ENCODE peak calls at places on chromosomes 1 and 21, in four cellular contexts. F is HepG2, T is A549, U is K562. Y is an unnamed sample.

GRCh38 chr1:29621826-29622435 is 385.6 kb downstream of the PTPRU start:
- DNase-seq in F (no peak), T (no peak), U (peak), Y (no peak)

GRCh38 chr1:172165403-172165802 is 255.1 kb upstream of the C1orf105 start:
- DNase-seq in F (no peak), T (no peak), U (no peak), Y (no peak)

GRCh38 chr1:247297263-247298123 is 34.2 kb downstream of the ZNF496 start:
- DNase-seq in F (no peak), T (no peak), U (peak), Y (no peak)

GRCh38 chr1:198101716-198102453 is 54.9 kb upstream of the NEK7 start:
- DNase-seq in F (no peak), T (no peak), U (no peak), Y (no peak)

GRCh38 chr1:210866532-210866931 is 267.4 kb downstream of the KCNH1 start:
- DNase-seq in F (no peak), T (no peak), U (no peak), Y (no peak)

GRCh38 chr1:153648000-153648643 is 10.4 kb upstream of the SNAPIN start:
- DNase-seq in F (no peak), T (no peak), U (no peak), Y (no peak)

GRCh38 chr1:93751391-93752250 is 70.0 kb upstream of the BCAR3 start:
- DNase-seq in F (no peak), T (no peak), U (no peak), Y (no peak)

GRCh38 chr1:94974824-94975223 is 47.9 kb upstream of the CNN3 start:
- DNase-seq in F (no peak), T (no peak), U (no peak), Y (no peak)

GRCh38 chr1:215636258-215636965 is 69.3 kb downstream of the KCTD3 start:
- DNase-seq in F (peak), T (no peak), U (no peak), Y (no peak)

GRCh38 chr21:35904995-35905972 is 155.0 kb downstream of the SETD4 start:
- DNase-seq in F (no peak), T (no peak), U (no peak), Y (no peak)

GRCh38 chr1:77888429-77889239 is at the start of gene NEXN:
- DNase-seq in F (peak), T (peak), U (peak), Y (peak)

GRCh38 chr1:55005351-55006140 is 6.8 kb downstream of the BSND start:
- DNase-seq in F (no peak), T (no peak), U (peak), Y (no peak)

GRCh38 chr1:116904791-116905320 is 4.9 kb upstream of the PTGFRN start:
- DNase-seq in F (no peak), T (no peak), U (no peak), Y (no peak)

GRCh38 chr1:93591833-93592635 is 89.6 kb downstream of the BCAR3 start:
- DNase-seq in F (peak), T (peak), U (peak), Y (no peak)

GRCh38 chr1:227440167-227440566 is 121.9 kb upstream of the CDC42BPA start:
- DNase-seq in F (no peak), T (no peak), U (peak), Y (no peak)

GRCh38 chr1:38891753-38892152 is 10.4 kb upstream of the GJA9 start:
- DNase-seq in F (peak), T (peak), U (peak), Y (peak)

GRCh38 chr1:243287128-243287470 is 31.3 kb downstream of the SDCCAG8 start:
- DNase-seq in F (no peak), T (no peak), U (no peak), Y (no peak)

GRCh38 chr1:45306319-45306718 is 20.4 kb upstream of the HPDL start:
- DNase-seq in F (no peak), T (no peak), U (no peak), Y (no peak)

GRCh38 chr1:14017531-14017961 is 317.6 kb downstream of the PRDM2 start:
- DNase-seq in F (no peak), T (no peak), U (no peak), Y (no peak)

GRCh38 chr1:45545019-45545493 is 5.6 kb upstream of the AKR1A1 start:
- DNase-seq in F (no peak), T (no peak), U (no peak), Y (no peak)

GRCh38 chr1:42146916-42147320 is 6.3 kb upstream of the GUCA2B start:
- DNase-seq in F (peak), T (peak), U (peak), Y (peak)

GRCh38 chr1:232728507-232729263 is 76.5 kb upstream of the MAP10 start:
- DNase-seq in F (no peak), T (no peak), U (no peak), Y (no peak)

GRCh38 chr1:179166663-179167417 is 62.6 kb downstream of the ABL2 start:
- DNase-seq in F (no peak), T (no peak), U (no peak), Y (no peak)

GRCh38 chr1:64423526-64423925 is 46.4 kb upstream of the CACHD1 start:
- DNase-seq in F (no peak), T (no peak), U (no peak), Y (no peak)

GRCh38 chr1:201309420-201309819 is 26.1 kb downstream of the PKP1 start:
- DNase-seq in F (peak), T (peak), U (peak), Y (peak)

GRCh38 chr1:228315945-228316588 is 90.6 kb downstream of the TRIM11 start:
- DNase-seq in F (no peak), T (no peak), U (peak), Y (no peak)

GRCh38 chr1:54199151-54199764 is 572 bp downstream of the CYB5RL start:
- DNase-seq in F (peak), T (no peak), U (no peak), Y (no peak)

GRCh38 chr21:44723177-44724131 is 12.1 kb upstream of the TSPEAR start:
- DNase-seq in F (no peak), T (no peak), U (no peak), Y (peak)

GRCh38 chr21:45498646-45499000 is 43.6 kb downstream of the SLC19A1 start:
- DNase-seq in F (no peak), T (no peak), U (no peak), Y (no peak)

GRCh38 chr1:233391338-233391737 is 63.8 kb downstream of the MAP3K21 start:
- DNase-seq in F (no peak), T (no peak), U (no peak), Y (no peak)

GRCh38 chr1:172818841-172819527 is 160.1 kb downstream of the FASLG start:
- DNase-seq in F (no peak), T (no peak), U (no peak), Y (no peak)

GRCh38 chr1:3069491-3070303 is 694 bp downstream of the PRDM16 start:
- DNase-seq in F (peak), T (peak), U (no peak), Y (peak)

GRCh38 chr1:223700942-223701637 is 11.2 kb upstream of the CAPN2 start:
- DNase-seq in F (peak), T (peak), U (peak), Y (no peak)

GRCh38 chr1:48582408-48582807 is 110.4 kb upstream of the SPATA6 start:
- DNase-seq in F (no peak), T (no peak), U (no peak), Y (no peak)

GRCh38 chr1:202691846-202692245 is 18.4 kb downstream of the SYT2 start:
- DNase-seq in F (no peak), T (no peak), U (no peak), Y (no peak)
- TF ChIP-seq RNF2 in F (no peak), T (no peak), U (no peak), Y (no peak)

DNA sequence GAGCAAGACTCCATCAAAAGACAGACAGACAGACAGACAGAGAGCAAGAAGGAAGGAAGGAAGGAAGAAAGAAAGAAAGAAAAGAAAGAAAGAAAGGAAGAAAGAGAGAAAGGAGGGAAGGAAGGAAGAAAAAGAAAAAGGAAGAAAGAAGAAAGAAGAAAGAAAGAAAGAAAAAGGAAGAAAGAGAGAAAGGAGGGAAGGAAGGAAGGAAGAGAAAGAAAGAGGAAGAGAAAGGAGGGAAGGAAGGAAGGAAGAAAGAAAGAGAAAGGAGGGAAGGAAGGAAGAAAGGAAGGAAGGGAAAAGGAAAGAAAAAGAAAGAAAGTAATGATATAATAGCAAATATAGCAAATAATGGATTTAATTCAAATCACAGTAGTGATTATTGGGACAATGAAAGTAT is 32.7 kb downstream of the CHML start:
- DNase-seq in F (no peak), T (no peak), U (no peak), Y (no peak)
- TF ChIP-seq EP300 in F (no peak), T (no peak), U (no peak), Y (no peak)

GRCh38 chr1:19354531-19354981 is 42.4 kb downstream of the SLC66A1 start:
- DNase-seq in F (no peak), T (no peak), U (no peak), Y (no peak)
- TF ChIP-seq RNF2 in F (no peak), T (no peak), U (no peak), Y (no peak)

GRCh38 chr21:41567901-41568510 is 60.0 kb upstream of the TMPRSS2 start:
- DNase-seq in F (no peak), T (no peak), U (no peak), Y (no peak)

GRCh38 chr21:41571938-41572510 is 64.1 kb upstream of the TMPRSS2 start:
- DNase-seq in F (no peak), T (no peak), U (peak), Y (no peak)

GRCh38 chr21:41573902-41574690 is 66.1 kb upstream of the TMPRSS2 start:
- DNase-seq in F (no peak), T (no peak), U (no peak), Y (no peak)

GRCh38 chr21:41568606-41569385 is 60.8 kb upstream of the TMPRSS2 start:
- DNase-seq in F (no peak), T (no peak), U (no peak), Y (no peak)

DNA sequence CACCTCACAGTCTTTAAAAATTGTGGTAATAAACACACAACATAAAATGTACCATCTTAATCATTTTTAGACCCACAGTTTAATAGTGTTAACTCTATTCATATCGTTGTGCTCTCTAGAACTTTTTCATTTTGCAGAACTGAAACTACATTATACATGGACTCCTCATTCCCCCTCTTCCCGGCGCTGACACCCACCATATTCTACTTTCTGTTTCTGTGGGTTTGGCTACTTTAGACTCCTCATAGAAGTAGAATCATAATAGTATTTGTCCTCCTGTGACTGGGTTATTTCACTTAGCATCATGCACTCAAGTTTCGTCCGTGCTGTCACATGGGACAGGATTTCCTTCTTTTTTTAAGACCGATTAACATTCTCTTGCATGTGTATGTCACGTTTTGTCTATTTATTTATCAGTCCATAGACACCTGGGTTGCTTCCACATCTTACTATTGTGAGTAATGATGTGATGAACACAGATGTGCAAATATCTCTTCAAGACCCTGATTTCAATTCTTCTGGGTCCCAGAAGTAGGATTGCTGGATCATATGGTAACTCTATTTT is 62.9 kb upstream of the TMPRSS2 start:
- DNase-seq in F (no peak), T (no peak), U (no peak), Y (no peak)
- TF ChIP-seq EP300 in F (no peak), T (no peak), U (no peak), Y (no peak)

DNA sequence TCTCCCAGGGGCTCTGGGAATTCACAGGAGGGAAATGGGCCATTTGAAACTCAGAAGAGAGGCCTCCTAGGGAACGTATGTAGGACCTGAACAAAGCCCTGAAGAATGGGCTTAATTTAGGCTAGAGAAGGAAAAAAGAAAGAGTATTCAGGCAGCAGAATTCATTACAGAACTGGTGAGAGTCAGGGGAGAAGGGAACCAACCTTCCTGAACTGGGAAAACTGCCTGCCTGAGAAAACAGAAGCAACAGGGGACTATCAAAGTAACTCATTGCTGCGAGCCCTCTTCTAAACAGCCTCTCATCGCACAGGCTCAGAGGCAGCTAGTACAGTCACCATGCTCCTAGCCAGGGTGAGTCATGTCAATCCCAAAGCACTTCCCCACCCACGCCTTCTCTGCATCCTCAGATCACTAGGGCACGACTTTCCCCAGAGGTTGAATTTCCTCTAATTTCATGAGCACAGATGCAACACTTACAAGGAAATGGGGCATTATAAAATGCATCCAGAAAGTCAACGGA is 98.1 kb downstream of the ADSS2 start:
- DNase-seq in F (peak), T (peak), U (peak), Y (peak)
- TF ChIP-seq RNF2 in F (no peak), T (no peak), U (peak), Y (no peak)

GRCh38 chr1:61000327-61000726 is 82.0 kb upstream of the NFIA start:
- DNase-seq in F (no peak), T (no peak), U (no peak), Y (no peak)
- TF ChIP-seq EP300 in F (no peak), T (no peak), U (no peak), Y (no peak)

GRCh38 chr1:9235123-9235513 is 544 bp downstream of the H6PD start:
- DNase-seq in F (peak), T (peak), U (no peak), Y (no peak)
- TF ChIP-seq RNF2 in F (no peak), T (no peak), U (no peak), Y (no peak)

DNA sequence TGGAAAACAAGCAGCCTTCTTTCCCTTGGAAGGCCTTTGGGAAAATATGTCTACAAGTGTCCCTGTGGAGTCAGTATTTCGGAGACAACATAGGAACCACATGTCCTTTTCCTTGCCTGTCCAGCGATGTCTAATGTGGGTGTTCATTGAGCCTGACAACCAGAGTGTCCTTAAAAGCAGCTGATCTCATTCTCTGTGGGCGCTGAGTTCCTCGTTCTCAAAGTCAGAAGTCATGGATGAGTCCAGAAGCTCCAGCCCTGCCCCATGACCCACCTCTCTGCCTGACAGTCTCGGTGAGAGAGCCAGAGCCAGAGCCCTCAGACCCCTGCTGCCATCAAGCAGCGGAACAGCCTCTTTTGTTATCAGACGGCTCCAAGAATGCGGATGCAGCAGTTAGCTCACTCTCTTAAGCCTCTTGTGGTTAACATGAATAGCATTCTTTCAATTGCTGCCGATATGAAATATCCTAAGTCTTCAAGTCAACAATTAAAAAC is 329.2 kb downstream of the TGFB2 start:
- DNase-seq in F (peak), T (peak), U (no peak), Y (peak)
- TF ChIP-seq EP300 in F (no peak), T (peak), U (no peak), Y (no peak)

DNA sequence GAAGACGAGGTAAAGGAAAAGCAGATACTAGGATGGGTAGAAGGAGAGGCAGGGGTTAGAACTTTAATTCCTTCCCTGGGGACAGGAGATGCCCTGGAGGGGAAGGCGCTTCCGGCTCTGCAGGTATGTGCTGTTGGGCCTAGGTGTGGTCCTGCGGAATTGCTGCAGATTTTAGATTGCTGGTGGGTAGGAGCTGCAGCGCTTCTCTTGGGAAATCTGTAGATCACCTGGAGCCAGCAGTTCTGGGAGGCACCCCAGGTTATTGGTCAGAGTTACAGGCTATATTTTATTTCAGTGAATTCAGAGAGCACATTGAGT is 1.1 kb downstream of the MGST3 start:
- DNase-seq in F (no peak), T (no peak), U (no peak), Y (no peak)
- TF ChIP-seq RNF2 in F (no peak), T (no peak), U (no peak), Y (no peak)

DNA sequence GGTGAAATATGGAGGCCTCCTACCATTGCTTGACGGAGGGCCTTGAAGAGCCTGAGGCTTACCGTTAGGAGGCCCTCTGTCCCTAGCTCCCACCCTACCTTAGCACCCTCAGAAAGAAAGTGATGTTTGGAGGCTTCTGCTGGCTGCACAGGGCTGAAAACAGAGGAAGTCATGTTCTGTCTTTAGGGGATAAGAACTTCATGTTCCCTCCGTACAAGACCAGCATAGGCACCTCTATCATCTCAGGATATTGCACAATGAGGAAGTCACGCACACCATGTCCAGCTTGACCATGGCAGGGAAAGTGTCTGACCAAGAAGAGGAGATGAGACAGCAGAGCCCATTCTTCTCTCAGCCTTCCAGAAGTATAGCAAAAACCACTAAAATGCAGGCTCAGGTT is 13.8 kb downstream of the ADORA3 start:
- DNase-seq in F (no peak), T (no peak), U (no peak), Y (no peak)
- TF ChIP-seq EP300 in F (no peak), T (no peak), U (no peak), Y (no peak)

Y was measured in H1.